ENCODE peak calls at places on chromosome 19, in nine cellular contexts. One of them, this sample, is unnamed.

GRCh38 chr19:55704494-55705245 is 29.6 kb downstream of the EPN1 start:
- DNase-seq in GM23338: peak
- DNase-seq in naive thymus-derived CD8-positive, alpha-beta T cell: no peak
- DNase-seq in stimulated activated naive B cell treated with anti-CD40 and anti-IgM and Interleukin-4, amounts not matched to agents 10 μg/mL and 1 μg/mL and 100 μg/mL, for 72 hours: no peak
- DNase-seq in uterus: no peak
- DNase-seq in lung: no peak
- DNase-seq in anterior cingulate cortex: no peak
- DNase-seq in NCI-H187: no peak
- DNase-seq in NB4: peak
- DNase-seq in this sample: no peak

GRCh38 chr19:42568006-42568405 is 26.7 kb downstream of the CEACAM8 start:
- DNase-seq in NCI-H187: no peak
- DNase-seq in uterus: no peak
- DNase-seq in GM23338: no peak
- DNase-seq in anterior cingulate cortex: no peak
- DNase-seq in naive thymus-derived CD8-positive, alpha-beta T cell: no peak
- DNase-seq in NB4: peak
- DNase-seq in stimulated activated naive B cell treated with anti-CD40 and anti-IgM and Interleukin-4, amounts not matched to agents 10 μg/mL and 1 μg/mL and 100 μg/mL, for 72 hours: peak
- DNase-seq in lung: no peak
- DNase-seq in this sample: no peak

GRCh38 chr19:14732510-14732909 is 42.7 kb downstream of the ZNF333 start:
- DNase-seq in GM23338: no peak
- DNase-seq in lung: no peak
- DNase-seq in naive thymus-derived CD8-positive, alpha-beta T cell: no peak
- DNase-seq in stimulated activated naive B cell treated with anti-CD40 and anti-IgM and Interleukin-4, amounts not matched to agents 10 μg/mL and 1 μg/mL and 100 μg/mL, for 72 hours: no peak
- DNase-seq in NB4: no peak
- DNase-seq in NCI-H187: no peak
- DNase-seq in anterior cingulate cortex: no peak
- DNase-seq in uterus: no peak
- DNase-seq in this sample: no peak

GRCh38 chr19:38360351-38360750 is 14.0 kb upstream of the PSMD8 start:
- DNase-seq in NB4: no peak
- DNase-seq in uterus: no peak
- DNase-seq in stimulated activated naive B cell treated with anti-CD40 and anti-IgM and Interleukin-4, amounts not matched to agents 10 μg/mL and 1 μg/mL and 100 μg/mL, for 72 hours: no peak
- DNase-seq in lung: no peak
- DNase-seq in GM23338: no peak
- DNase-seq in anterior cingulate cortex: no peak
- DNase-seq in NCI-H187: no peak
- DNase-seq in naive thymus-derived CD8-positive, alpha-beta T cell: no peak
- DNase-seq in this sample: no peak

GRCh38 chr19:32824906-32825608 is 44.5 kb downstream of the SLC7A9 start:
- DNase-seq in stimulated activated naive B cell treated with anti-CD40 and anti-IgM and Interleukin-4, amounts not matched to agents 10 μg/mL and 1 μg/mL and 100 μg/mL, for 72 hours: no peak
- DNase-seq in NB4: no peak
- DNase-seq in anterior cingulate cortex: no peak
- DNase-seq in uterus: no peak
- DNase-seq in lung: no peak
- DNase-seq in NCI-H187: no peak
- DNase-seq in GM23338: no peak
- DNase-seq in naive thymus-derived CD8-positive, alpha-beta T cell: no peak
- DNase-seq in this sample: no peak

GRCh38 chr19:43950834-43951626 is at the start of gene ZNF221:
- DNase-seq in GM23338: peak
- DNase-seq in uterus: peak
- DNase-seq in stimulated activated naive B cell treated with anti-CD40 and anti-IgM and Interleukin-4, amounts not matched to agents 10 μg/mL and 1 μg/mL and 100 μg/mL, for 72 hours: peak
- DNase-seq in NB4: peak
- DNase-seq in lung: peak
- DNase-seq in naive thymus-derived CD8-positive, alpha-beta T cell: peak
- DNase-seq in anterior cingulate cortex: peak
- DNase-seq in NCI-H187: peak
- DNase-seq in this sample: peak

GRCh38 chr19:55644842-55645511 is 1.5 kb downstream of the ZNF581 start:
- DNase-seq in naive thymus-derived CD8-positive, alpha-beta T cell: no peak
- DNase-seq in NCI-H187: no peak
- DNase-seq in GM23338: no peak
- DNase-seq in uterus: no peak
- DNase-seq in NB4: no peak
- DNase-seq in stimulated activated naive B cell treated with anti-CD40 and anti-IgM and Interleukin-4, amounts not matched to agents 10 μg/mL and 1 μg/mL and 100 μg/mL, for 72 hours: no peak
- DNase-seq in anterior cingulate cortex: no peak
- DNase-seq in lung: no peak
- DNase-seq in this sample: no peak

GRCh38 chr19:14006766-14007562 is 844 bp upstream of the RFX1 start:
- DNase-seq in GM23338: peak
- DNase-seq in lung: peak
- DNase-seq in NB4: no peak
- DNase-seq in NCI-H187: no peak
- DNase-seq in uterus: no peak
- DNase-seq in stimulated activated naive B cell treated with anti-CD40 and anti-IgM and Interleukin-4, amounts not matched to agents 10 μg/mL and 1 μg/mL and 100 μg/mL, for 72 hours: no peak
- DNase-seq in naive thymus-derived CD8-positive, alpha-beta T cell: peak
- DNase-seq in anterior cingulate cortex: no peak
- DNase-seq in this sample: no peak

This sample was measured in nucleus accumbens.